ENCODE peak calls at places on chromosomes 1 and 21, in six cellular contexts. Z is NK-92 treated with Interleukin-12 subunit alpha and Interleukin-12 subunit beta, amount 100 ng/mL, for 24 hours; V is occipital lobe; E is stimulated activated naive CD8-positive, alpha-beta T cell treated with anti-CD3 and anti-CD28 coated beads, Interleukin-15, amount 100 ng/mL, for 72 hours; N is H54; J is activated CD8-positive, alpha-beta T cell treated with anti-CD3 and anti-CD28 coated beads for 36 hours. G is an unnamed sample.

GRCh38 chr1:43270421-43271095 is 775 bp downstream of the TMEM125 start:
- DNase-seq in J (peak), Z (no peak), N (no peak), V (no peak), E (peak), G (peak)

GRCh38 chr1:44108241-44108640 is 10.4 kb upstream of the KLF17 start:
- DNase-seq in E (no peak), J (no peak), Z (no peak), V (no peak), N (peak), G (peak)

GRCh38 chr1:24635195-24635843 is 7.8 kb upstream of the SRRM1 start:
- DNase-seq in N (peak), V (no peak), Z (no peak), J (no peak), E (no peak), G (peak)

GRCh38 chr1:26771285-26771642 is 16.5 kb upstream of the PIGV start:
- DNase-seq in V (no peak), Z (no peak), E (no peak), N (no peak), J (no peak), G (no peak)

GRCh38 chr1:55209247-55209646 is 5.9 kb downstream of the USP24 start:
- DNase-seq in N (no peak), E (no peak), Z (no peak), J (no peak), V (no peak), G (no peak)

GRCh38 chr1:93324486-93325464 is 20.9 kb upstream of the DR1 start:
- DNase-seq in Z (no peak), E (no peak), J (no peak), N (no peak), V (no peak), G (no peak)

GRCh38 chr21:28959367-28960099 is 33.1 kb downstream of the LTN1 start:
- DNase-seq in E (no peak), V (no peak), N (peak), J (no peak), Z (no peak), G (peak)

GRCh38 chr1:50700226-50701020 is 259.6 kb downstream of the FAF1 start:
- DNase-seq in Z (no peak), J (no peak), N (no peak), E (no peak), V (no peak), G (no peak)

GRCh38 chr1:18256318-18257235 is 149.0 kb downstream of the IGSF21 start:
- DNase-seq in V (no peak), E (no peak), J (peak), N (peak), Z (no peak), G (peak)

GRCh38 chr1:88311907-88312306 is 372.2 kb upstream of the PKN2 start:
- DNase-seq in E (no peak), Z (no peak), J (no peak), N (no peak), V (no peak), G (no peak)

GRCh38 chr1:243420968-243421675 is 165.3 kb downstream of the SDCCAG8 start:
- DNase-seq in N (peak), J (no peak), Z (no peak), V (no peak), E (no peak), G (no peak)

GRCh38 chr1:236284291-236284711 is 2.5 kb upstream of the ERO1B start:
- DNase-seq in E (peak), Z (no peak), V (no peak), N (no peak), J (peak), G (no peak)

GRCh38 chr1:6260961-6261614 is at the start of gene GPR153:
- DNase-seq in E (peak), V (no peak), N (no peak), Z (no peak), J (peak), G (peak)

GRCh38 chr1:96596226-96596625 is 125.4 kb upstream of the PTBP2 start:
- DNase-seq in J (peak), V (no peak), N (peak), E (peak), Z (no peak), G (peak)

GRCh38 chr1:152870831-152871730 is 7.0 kb upstream of the SMCP start:
- DNase-seq in Z (no peak), E (no peak), J (peak), V (no peak), N (peak), G (peak)

GRCh38 chr1:40743860-40744259 is 39.7 kb upstream of the KCNQ4 start:
- DNase-seq in Z (no peak), J (no peak), N (no peak), V (no peak), E (no peak), G (no peak)

GRCh38 chr1:35637401-35637809 is 3.9 kb downstream of the PSMB2 start:
- DNase-seq in E (no peak), J (no peak), Z (no peak), N (no peak), V (no peak), G (no peak)

GRCh38 chr1:245177071-245177900 is 22.5 kb downstream of the KIF26B start:
- DNase-seq in Z (no peak), V (no peak), E (no peak), N (no peak), J (no peak), G (no peak)

GRCh38 chr1:112806090-112806642 is 91.0 kb upstream of the PPM1J start:
- DNase-seq in J (no peak), V (no peak), Z (no peak), E (no peak), N (no peak), G (no peak)

GRCh38 chr1:208264469-208265126 is 20.4 kb upstream of the PLXNA2 start:
- DNase-seq in V (no peak), J (no peak), E (no peak), Z (no peak), N (no peak), G (no peak)

GRCh38 chr1:48903291-48903690 is 126.6 kb upstream of the BEND5 start:
- DNase-seq in N (no peak), J (no peak), V (no peak), E (no peak), Z (no peak), G (no peak)

GRCh38 chr21:30740462-30740861 is 6.6 kb downstream of the KRTAP21-2 start:
- DNase-seq in E (no peak), V (no peak), N (no peak), J (no peak), Z (no peak), G (no peak)

GRCh38 chr1:180188103-180188506 is 33.4 kb downstream of the QSOX1 start:
- DNase-seq in Z (no peak), E (no peak), N (peak), J (peak), V (peak), G (peak)

GRCh38 chr1:114632427-114632826 is 37.4 kb downstream of the DENND2C start:
- DNase-seq in Z (no peak), J (no peak), V (no peak), N (no peak), E (no peak), G (no peak)